ENCODE peak calls at places on chromosome 4, in five cellular contexts. B, Z, X, K and Y are unnamed samples.

GRCh38 chr4:3635090-3635820 is 103.0 kb upstream of the LRPAP1 start:
- DNase-seq in B (no peak), Z (no peak), X (no peak), K (no peak), Y (no peak)

GRCh38 chr4:180356766-180357165 is 1886.4 kb upstream of the TENM3 start:
- DNase-seq in B (no peak), Z (no peak), X (no peak), K (no peak), Y (no peak)

GRCh38 chr4:186291256-186291890 is 25.4 kb downstream of the F11 start:
- DNase-seq in B (no peak), Z (no peak), X (no peak), K (no peak), Y (no peak)

GRCh38 chr4:128288689-128289106 is 1.1 kb upstream of the PGRMC2 start:
- DNase-seq in B (peak), Z (no peak), X (no peak), K (no peak), Y (peak)

GRCh38 chr4:68372588-68372987 is 22.7 kb upstream of the YTHDC1 start:
- DNase-seq in B (peak), Z (no peak), X (no peak), K (no peak), Y (no peak)

GRCh38 chr4:140098481-140099132 is 55.4 kb downstream of the MAML3 start:
- DNase-seq in B (peak), Z (no peak), X (no peak), K (no peak), Y (no peak)

GRCh38 chr4:123832173-123833026 is 435.8 kb downstream of the SPRY1 start:
- DNase-seq in B (peak), Z (peak), X (no peak), K (peak), Y (no peak)

GRCh38 chr4:20612313-20612712 is 87.9 kb upstream of the PACRGL start:
- DNase-seq in B (no peak), Z (no peak), X (no peak), K (no peak), Y (no peak)

GRCh38 chr4:156378053-156378665 is 424.5 kb upstream of the CTSO start:
- DNase-seq in B (peak), Z (no peak), X (no peak), K (peak), Y (no peak)

GRCh38 chr4:101790521-101791188 is at the start of gene BANK1:
- DNase-seq in B (peak), Z (peak), X (peak), K (no peak), Y (peak)

GRCh38 chr4:6909113-6909969 is at the start of gene TBC1D14:
- DNase-seq in B (peak), Z (peak), X (peak), K (peak), Y (peak)

GRCh38 chr4:24604558-24605214 is 20.3 kb upstream of the DHX15 start:
- DNase-seq in B (peak), Z (no peak), X (no peak), K (no peak), Y (no peak)

GRCh38 chr4:28229092-28229491 is 1368.5 kb downstream of the STIM2 start:
- DNase-seq in B (peak), Z (no peak), X (no peak), K (no peak), Y (no peak)

GRCh38 chr4:48380583-48381167 is 39.3 kb downstream of the SLAIN2 start:
- DNase-seq in B (no peak), Z (no peak), X (no peak), K (no peak), Y (no peak)

GRCh38 chr4:109010534-109010933 is 247.7 kb upstream of the ETNPPL start:
- DNase-seq in B (peak), Z (no peak), X (no peak), K (no peak), Y (no peak)

GRCh38 chr4:118773082-118773792 is 62.7 kb downstream of the SEC24D start:
- DNase-seq in B (no peak), Z (no peak), X (no peak), K (no peak), Y (no peak)

DNA sequence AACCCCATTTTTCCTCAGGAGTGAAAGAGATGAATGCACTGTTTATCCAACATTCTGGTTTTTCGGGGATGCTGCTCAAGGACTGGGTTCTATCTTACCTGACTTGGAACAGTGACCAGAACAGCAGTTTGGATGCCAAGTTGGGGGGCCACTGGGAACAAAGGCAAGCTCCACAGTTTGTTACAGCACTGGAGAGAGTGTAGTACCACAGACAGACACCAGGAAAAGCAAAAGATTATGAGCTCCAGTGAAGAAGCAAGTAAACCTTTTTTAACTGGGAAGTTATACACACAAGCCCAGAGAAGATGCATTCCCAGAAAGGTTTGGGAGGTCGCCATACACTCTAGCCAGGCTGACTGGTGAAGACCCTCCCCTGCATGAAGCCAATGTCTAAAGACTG is 13.6 kb downstream of the C4orf36 start:
- DNase-seq in B (no peak), Z (no peak), X (no peak), K (no peak), Y (no peak)
- TF ChIP-seq CTCF in B (no peak), Z (no peak), X (no peak), K (no peak), Y (no peak)

GRCh38 chr4:170374770-170375169 is 285.0 kb upstream of the AADAT start:
- DNase-seq in B (peak), Z (no peak), X (no peak), K (no peak), Y (peak)
- TF ChIP-seq CTCF in B (peak), Z (no peak), X (peak), K (no peak), Y (peak)

GRCh38 chr4:81919238-81919637 is 447.5 kb upstream of the RASGEF1B start:
- DNase-seq in B (peak), Z (no peak), X (peak), K (no peak), Y (peak)
- TF ChIP-seq CTCF in B (no peak), Z (no peak), X (peak), K (no peak), Y (peak)

DNA sequence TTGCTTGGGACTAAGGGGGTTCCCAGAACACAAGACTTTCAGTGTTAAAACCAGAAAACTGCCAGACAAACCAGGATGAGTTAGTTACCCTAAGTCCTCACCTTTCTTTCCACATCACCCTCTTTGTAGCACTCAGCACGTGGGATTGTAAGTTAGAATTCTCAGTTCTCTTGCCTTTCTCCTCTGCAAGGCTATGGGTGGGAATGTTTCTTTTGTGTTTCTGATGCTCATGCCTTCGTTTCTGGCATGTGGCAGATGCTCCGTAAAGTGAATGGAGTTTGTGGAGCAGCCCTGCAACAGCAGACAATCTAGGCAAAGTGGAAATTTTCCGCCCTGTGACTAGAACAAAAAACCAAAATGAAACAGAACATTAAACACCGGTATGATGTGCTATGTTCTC is 64.7 kb upstream of the SPP1 start:
- DNase-seq in B (no peak), Z (no peak), X (no peak), K (no peak), Y (no peak)
- TF ChIP-seq CTCF in B (no peak), Z (no peak), X (no peak), K (no peak), Y (no peak)

GRCh38 chr4:110344165-110344564 is 131.8 kb upstream of the ENPEP start:
- DNase-seq in B (peak), Z (no peak), X (no peak), K (no peak), Y (no peak)
- TF ChIP-seq CTCF in B (no peak), Z (no peak), X (no peak), K (no peak), Y (no peak)

GRCh38 chr4:53199356-53199755 is 166.5 kb downstream of the SCFD2 start:
- DNase-seq in B (peak), Z (no peak), X (no peak), K (no peak), Y (no peak)
- TF ChIP-seq CTCF in B (no peak), Z (no peak), X (no peak), K (no peak), Y (no peak)

GRCh38 chr4:686371-687040 is 2.4 kb downstream of the SLC49A3 start:
- DNase-seq in B (no peak), Z (no peak), X (no peak), K (peak), Y (no peak)

GRCh38 chr4:684611-685010 is 4.3 kb downstream of the SLC49A3 start:
- DNase-seq in B (no peak), Z (no peak), X (no peak), K (peak), Y (no peak)

GRCh38 chr4:683982-684571 is 4.9 kb downstream of the SLC49A3 start:
- DNase-seq in B (peak), Z (no peak), X (peak), K (peak), Y (peak)

GRCh38 chr4:687048-687974 is 1.6 kb downstream of the SLC49A3 start:
- DNase-seq in B (peak), Z (peak), X (peak), K (peak), Y (no peak)

GRCh38 chr4:685681-686218 is 3.2 kb downstream of the SLC49A3 start:
- DNase-seq in B (no peak), Z (no peak), X (no peak), K (no peak), Y (no peak)
- TF ChIP-seq CTCF in B (no peak), Z (no peak), X (no peak), K (no peak), Y (no peak)

GRCh38 chr4:80592950-80593349 is 257.4 kb downstream of the CFAP299 start:
- DNase-seq in B (no peak), Z (no peak), X (no peak), K (no peak), Y (no peak)
- TF ChIP-seq CTCF in B (no peak), Z (no peak), X (peak), K (no peak), Y (peak)